ENCODE peak calls at places on chromosomes 5 and 9, in seven cellular contexts. H is A549; R is upper lobe of right lung; K is iPS DF 6.9; D is CD8-positive, alpha-beta memory T cell; A is lung; V is GM23338. W is an unnamed sample.

GRCh38 chr5:116575635-116576042 is 1.0 kb upstream of the SEMA6A start:
- DNase-seq in H (no peak), R (peak; percentile 57), K (no peak), D (no peak), A (no peak), V (peak; percentile 62), W (peak; percentile 22)

GRCh38 chr9:129796029-129796910 is 6.7 kb upstream of the TOR1B start:
- DNase-seq in H (no peak), R (no peak), K (no peak), D (no peak), A (no peak), V (no peak), W (no peak)

GRCh38 chr9:70587143-70587710 is 172.8 kb upstream of the KLF9 start:
- DNase-seq in H (no peak), R (no peak), K (no peak), D (no peak), A (no peak), V (no peak), W (no peak)

GRCh38 chr9:114507726-114508125 is 2.5 kb upstream of the WHRN start:
- DNase-seq in H (peak; percentile 50), R (no peak), K (no peak), D (no peak), A (no peak), V (peak; percentile 49), W (no peak)

GRCh38 chr5:54897001-54897400 is 88.4 kb downstream of the ESM1 start:
- DNase-seq in H (no peak), R (no peak), K (no peak), D (no peak), A (no peak), V (no peak), W (no peak)

GRCh38 chr5:38725419-38725865 is 120.4 kb upstream of the OSMR start:
- DNase-seq in H (no peak), R (no peak), K (no peak), D (no peak), A (no peak), V (no peak), W (no peak)

GRCh38 chr9:109063765-109064164 is 50.5 kb upstream of the CTNNAL1 start:
- DNase-seq in H (no peak), R (no peak), K (no peak), D (no peak), A (peak; percentile 41), V (no peak), W (no peak)

GRCh38 chr9:108933231-108933630 is 693 bp downstream of the ELP1 start:
- DNase-seq in H (no peak), R (no peak), K (no peak), D (no peak), A (no peak), V (no peak), W (no peak)

GRCh38 chr5:5886812-5887486 is 464.5 kb downstream of the ICE1 start:
- DNase-seq in H (peak; percentile 14), R (peak; percentile 77), K (peak; percentile 20), D (no peak), A (no peak), V (peak; percentile 73), W (peak; percentile 9)

GRCh38 chr9:120477534-120478001 is 102.4 kb downstream of the CDK5RAP2 start:
- DNase-seq in H (peak; percentile 63), R (no peak), K (peak; percentile 48), D (peak; percentile 1), A (peak; percentile 66), V (peak; percentile 80), W (peak; percentile 35)

GRCh38 chr5:177474094-177474493 is 660 bp upstream of the DBN1 start:
- DNase-seq in H (no peak), R (no peak), K (no peak), D (no peak), A (no peak), V (no peak), W (no peak)

GRCh38 chr5:180133060-180133459 is 61.5 kb upstream of the RNF130 start:
- DNase-seq in H (no peak), R (peak; percentile 60), K (no peak), D (no peak), A (no peak), V (no peak), W (no peak)

GRCh38 chr9:93090091-93090655 is 5.8 kb upstream of the CARD19 start:
- DNase-seq in H (no peak), R (peak; percentile 3), K (no peak), D (no peak), A (no peak), V (no peak), W (no peak)

GRCh38 chr5:32709789-32710334 is 1.3 kb upstream of the NPR3 start:
- DNase-seq in H (peak; percentile 86), R (peak; percentile 80), K (no peak), D (no peak), A (peak; percentile 60), V (peak; percentile 91), W (peak; percentile 59)

GRCh38 chr9:133910855-133911514 is 81.1 kb downstream of the VAV2 start:
- DNase-seq in H (no peak), R (no peak), K (no peak), D (no peak), A (no peak), V (no peak), W (peak; percentile 57)

DNA sequence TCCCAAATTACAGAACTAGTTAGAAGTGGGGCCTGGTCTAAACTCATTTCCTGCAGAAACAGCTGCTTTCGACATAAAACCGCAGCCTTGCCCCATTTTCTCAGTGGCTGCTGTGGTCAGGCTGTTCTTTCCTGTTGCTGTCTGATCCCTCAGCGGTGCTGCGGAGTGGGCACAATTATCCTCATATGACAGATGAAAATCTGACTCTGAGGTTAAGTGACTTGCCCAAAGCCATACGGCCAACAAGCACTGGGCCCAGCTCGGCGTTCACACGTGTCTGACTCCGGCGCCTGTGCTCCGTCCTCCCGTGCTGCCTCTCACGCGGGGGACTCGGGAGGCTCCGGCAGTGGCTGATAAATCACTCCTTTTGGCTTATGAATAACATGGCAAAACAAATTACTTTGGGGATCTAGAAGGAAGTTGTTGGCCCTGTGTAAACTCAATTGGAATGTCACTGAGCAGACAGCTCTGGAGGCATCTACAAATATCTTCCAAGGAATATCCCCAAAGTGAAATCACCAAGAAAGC is 142.6 kb upstream of the LMX1B start:
- DNase-seq in H (no peak), R (peak; percentile 82), K (no peak), D (peak; percentile 76), A (peak; percentile 85), V (no peak), W (no peak)
- H3K4me1 ChIP-seq in H (peaks cover 21% of the 10 kb centered on the region), R (peaks cover 30% of the 10 kb centered on the region), K (peaks cover 1% of the 10 kb centered on the region), D (peaks cover 58% of the 10 kb centered on the region), A (peaks cover 5% of the 10 kb centered on the region), V (peaks cover 14% of the 10 kb centered on the region), W (no peaks in the 10 kb centered on the region)

GRCh38 chr9:35776018-35776417 is 15.4 kb upstream of the NPR2 start:
- DNase-seq in H (no peak), R (no peak), K (no peak), D (no peak), A (no peak), V (no peak), W (no peak)
- H3K4me1 ChIP-seq in H (peaks cover 14% of the 10 kb centered on the region), R (peaks cover 14% of the 10 kb centered on the region), K (peaks cover 3% of the 10 kb centered on the region), D (no peaks in the 10 kb centered on the region), A (no peaks in the 10 kb centered on the region), V (peaks cover 16% of the 10 kb centered on the region), W (peaks cover 12% of the 10 kb centered on the region)

GRCh38 chr9:1125741-1126140 is 75.6 kb downstream of the DMRT2 start:
- DNase-seq in H (peak; percentile 31), R (no peak), K (no peak), D (no peak), A (no peak), V (no peak), W (no peak)

DNA sequence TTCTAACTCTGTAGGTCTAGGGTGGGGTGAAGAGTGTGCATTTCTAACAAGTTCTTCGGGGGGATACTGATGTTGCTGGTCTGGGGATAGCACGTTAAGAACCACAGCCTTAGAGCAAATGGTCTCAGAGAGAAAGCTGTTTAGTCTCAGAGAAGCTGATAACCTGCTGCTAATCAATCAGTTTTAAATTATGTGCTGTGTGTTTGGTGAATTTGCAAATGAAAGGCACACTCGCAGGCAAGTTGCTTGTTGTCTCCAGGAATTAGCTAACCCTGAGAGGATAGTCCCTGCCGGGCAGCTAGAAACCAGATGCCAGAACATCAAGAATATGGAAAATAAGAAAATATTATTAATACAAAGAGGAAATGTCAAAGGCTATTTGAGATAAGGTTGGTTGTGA is 79.2 kb downstream of the DMRT2 start:
- DNase-seq in H (no peak), R (no peak), K (no peak), D (no peak), A (no peak), V (peak; percentile 44), W (no peak)
- H3K4me1 ChIP-seq in H (no peaks in the 10 kb centered on the region), R (no peaks in the 10 kb centered on the region), K (peaks cover 2% of the 10 kb centered on the region), D (no peaks in the 10 kb centered on the region), A (no peaks in the 10 kb centered on the region), V (peaks cover 20% of the 10 kb centered on the region), W (no peaks in the 10 kb centered on the region)

GRCh38 chr9:100072805-100073204 is 26.0 kb downstream of the ERP44 start:
- DNase-seq in H (no peak), R (no peak), K (no peak), D (no peak), A (no peak), V (no peak), W (no peak)
- H3K4me1 ChIP-seq in H (peaks cover 12% of the 10 kb centered on the region), R (peaks cover 5% of the 10 kb centered on the region), K (no peaks in the 10 kb centered on the region), D (no peaks in the 10 kb centered on the region), A (peaks cover 4% of the 10 kb centered on the region), V (no peaks in the 10 kb centered on the region), W (no peaks in the 10 kb centered on the region)

DNA sequence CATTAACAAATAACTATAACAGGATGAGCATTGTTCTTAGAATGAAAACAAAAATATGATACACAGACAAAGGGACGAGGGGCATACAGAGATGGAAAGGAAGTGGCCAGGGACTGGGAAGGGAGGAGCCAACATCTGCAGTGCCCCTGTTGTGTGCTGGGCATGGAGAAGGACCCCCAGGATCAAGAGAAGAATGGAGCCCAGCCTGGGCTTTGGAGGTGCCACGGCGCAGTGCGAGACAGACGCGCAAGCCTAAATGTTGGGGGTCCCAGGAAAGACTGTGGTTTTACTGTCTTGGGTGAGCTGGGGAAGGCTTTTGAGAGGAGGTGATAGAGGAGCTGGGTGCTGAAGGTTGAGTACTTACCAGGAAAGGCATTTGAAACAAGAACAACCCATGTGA is 28.4 kb upstream of the DUSP1 start:
- DNase-seq in H (no peak), R (peak; percentile 40), K (no peak), D (no peak), A (no peak), V (no peak), W (no peak)
- H3K4me1 ChIP-seq in H (peaks cover 61% of the 10 kb centered on the region), R (peaks cover 65% of the 10 kb centered on the region), K (no peaks in the 10 kb centered on the region), D (no peaks in the 10 kb centered on the region), A (peaks cover 27% of the 10 kb centered on the region), V (peaks cover 8% of the 10 kb centered on the region), W (no peaks in the 10 kb centered on the region)

DNA sequence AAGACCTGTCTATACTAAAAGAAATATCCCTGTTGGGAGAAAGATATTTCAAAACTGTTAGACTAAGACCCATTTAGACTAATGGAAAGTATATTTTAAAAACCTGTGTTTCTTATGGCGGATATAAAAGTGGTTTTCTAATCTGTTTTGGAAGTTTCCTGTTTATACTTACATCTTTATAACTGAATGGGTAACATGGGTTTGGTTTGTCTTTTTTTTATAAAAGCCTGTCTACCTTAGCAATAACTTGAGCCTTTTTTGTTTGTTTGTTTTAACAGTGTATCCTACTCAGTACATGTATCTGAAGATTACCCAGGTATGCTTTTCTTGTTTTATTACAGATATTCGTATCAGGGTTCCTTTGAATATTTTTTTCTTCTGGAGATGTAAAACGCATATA is 83.4 kb downstream of the PARP8 start:
- DNase-seq in H (no peak), R (no peak), K (no peak), D (no peak), A (no peak), V (no peak), W (no peak)
- H3K4me1 ChIP-seq in H (no peaks in the 10 kb centered on the region), R (peaks cover 13% of the 10 kb centered on the region), K (no peaks in the 10 kb centered on the region), D (peaks cover 53% of the 10 kb centered on the region), A (no peaks in the 10 kb centered on the region), V (no peaks in the 10 kb centered on the region), W (no peaks in the 10 kb centered on the region)

W was measured in prostate gland.